ENCODE peak calls at places on chromosomes 12 and 14, in seven cellular contexts. V, G, F, X, U, B and K are unnamed samples.

GRCh38 chr14:61106627-61107147 is 125.6 kb downstream of the SLC38A6 start:
- DNase-seq in U (peak), G (no peak), V (no peak), F (no peak), X (no peak), B (no peak), K (no peak)

GRCh38 chr12:43288666-43289065 is 263.3 kb downstream of the ADAMTS20 start:
- DNase-seq in B (no peak), V (no peak), F (no peak), G (no peak), U (no peak), X (no peak), K (no peak)

GRCh38 chr12:41967668-41968649 is 176.7 kb downstream of the GXYLT1 start:
- DNase-seq in G (no peak), U (no peak), X (no peak), V (no peak), F (no peak), B (peak), K (peak)

GRCh38 chr12:80044694-80045046 is 54.7 kb upstream of the OTOGL start:
- DNase-seq in U (no peak), G (no peak), B (peak), V (no peak), X (no peak), F (no peak), K (peak)

GRCh38 chr14:24513009-24513408 is 4.9 kb upstream of the CMA1 start:
- DNase-seq in F (no peak), B (no peak), G (no peak), V (no peak), X (no peak), U (peak), K (no peak)

GRCh38 chr14:68468437-68469207 is 324.2 kb downstream of the ZFP36L1 start:
- DNase-seq in G (peak), V (peak), F (peak), B (peak), U (no peak), X (no peak), K (peak)

GRCh38 chr12:53391667-53392244 is 11.8 kb downstream of the SP1 start:
- DNase-seq in V (no peak), X (no peak), B (no peak), G (no peak), U (no peak), F (no peak), K (no peak)

GRCh38 chr12:98002887-98003493 is 512.4 kb upstream of the TMPO start:
- DNase-seq in G (no peak), U (peak), B (peak), F (no peak), V (peak), X (no peak), K (peak)

GRCh38 chr12:109309441-109310246 is 560 bp upstream of the FOXN4 start:
- DNase-seq in F (no peak), G (no peak), V (no peak), U (peak), X (no peak), B (no peak), K (no peak)

GRCh38 chr12:88401153-88401552 is 179.1 kb downstream of the KITLG start:
- DNase-seq in U (no peak), F (no peak), V (no peak), G (no peak), B (peak), X (no peak), K (peak)

GRCh38 chr12:5708371-5708770 is 236.7 kb downstream of the ANO2 start:
- DNase-seq in V (peak), X (no peak), B (no peak), G (no peak), U (no peak), F (no peak), K (no peak)

GRCh38 chr14:71594828-71595227 is 337.4 kb upstream of the RGS6 start:
- DNase-seq in G (no peak), U (no peak), V (no peak), X (no peak), B (peak), F (no peak), K (peak)

GRCh38 chr12:56836800-56837663 is 73.9 kb downstream of the HSD17B6 start:
- DNase-seq in U (peak), G (peak), V (no peak), B (peak), X (no peak), F (peak), K (peak)

GRCh38 chr12:117105902-117106301 is 6.7 kb upstream of the TESC start:
- DNase-seq in G (no peak), U (no peak), V (peak), F (no peak), B (no peak), X (no peak), K (no peak)

GRCh38 chr14:53055003-53055402 is 98.1 kb downstream of the DDHD1 start:
- DNase-seq in X (no peak), G (no peak), U (peak), B (peak), V (no peak), F (no peak), K (peak)

GRCh38 chr14:77542349-77543239 is 44.0 kb upstream of the ISM2 start:
- DNase-seq in G (no peak), V (no peak), F (no peak), B (peak), X (no peak), U (no peak), K (no peak)

GRCh38 chr12:20390846-20391245 is 22.5 kb downstream of the PDE3A start:
- DNase-seq in F (no peak), B (no peak), G (no peak), U (no peak), X (no peak), V (no peak), K (peak)

GRCh38 chr12:67705394-67706370 is 57.1 kb downstream of the DYRK2 start:
- DNase-seq in F (no peak), U (no peak), X (no peak), B (peak), G (no peak), V (no peak), K (peak)

GRCh38 chr12:77796775-77797174 is 33.9 kb upstream of the NAV3 start:
- DNase-seq in F (no peak), X (no peak), G (no peak), B (peak), V (no peak), U (no peak), K (peak)

GRCh38 chr12:46292754-46293402 is 24.0 kb upstream of the SLC38A1 start:
- DNase-seq in V (no peak), U (no peak), X (no peak), G (no peak), B (peak), F (no peak), K (peak)

GRCh38 chr14:47240755-47241437 is 434.5 kb downstream of the MDGA2 start:
- DNase-seq in X (no peak), V (no peak), G (no peak), B (no peak), F (no peak), U (peak), K (no peak)

GRCh38 chr12:106021516-106021915 is 117.2 kb downstream of the NUAK1 start:
- DNase-seq in X (no peak), G (no peak), U (no peak), F (no peak), V (no peak), B (no peak), K (peak)

GRCh38 chr12:90048918-90049317 is 340.3 kb upstream of the ATP2B1 start:
- DNase-seq in B (no peak), U (no peak), F (no peak), V (no peak), G (no peak), X (no peak), K (no peak)

DNA sequence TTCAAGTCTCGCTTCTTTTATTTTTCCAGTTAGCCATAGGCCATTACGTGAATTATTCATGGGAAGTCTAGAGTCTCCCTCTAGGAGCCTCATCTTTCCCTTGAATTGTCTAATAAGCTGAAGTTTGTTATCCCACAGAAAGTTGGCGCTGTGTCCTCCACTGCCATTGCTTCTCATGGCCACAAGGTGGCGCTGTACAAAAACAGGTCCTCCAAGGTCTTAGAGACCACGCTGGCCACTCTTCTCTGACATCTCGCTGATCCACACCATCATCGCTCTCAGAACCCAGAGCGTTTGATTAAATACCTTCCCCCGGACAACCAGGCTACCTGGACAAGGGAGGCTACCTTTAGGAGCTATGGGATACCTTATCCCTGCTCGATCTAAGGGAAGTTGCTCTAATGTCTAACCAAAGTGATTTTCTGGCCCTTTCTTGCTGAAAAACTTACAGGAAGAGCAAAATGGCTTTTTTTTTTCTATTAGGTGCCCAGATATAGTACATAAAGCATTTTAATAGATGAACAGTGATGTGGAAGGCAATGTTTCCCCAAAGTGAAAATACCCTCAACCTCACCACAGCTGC is 110.0 kb downstream of the CCDC60 start:
- DNase-seq in B (peak), G (no peak), X (no peak), V (peak), U (peak), F (no peak), K (peak)
- TF ChIP-seq CTCF in B (peak), G (peak), X (peak), V (peak), U (peak), F (peak), K (peak)

DNA sequence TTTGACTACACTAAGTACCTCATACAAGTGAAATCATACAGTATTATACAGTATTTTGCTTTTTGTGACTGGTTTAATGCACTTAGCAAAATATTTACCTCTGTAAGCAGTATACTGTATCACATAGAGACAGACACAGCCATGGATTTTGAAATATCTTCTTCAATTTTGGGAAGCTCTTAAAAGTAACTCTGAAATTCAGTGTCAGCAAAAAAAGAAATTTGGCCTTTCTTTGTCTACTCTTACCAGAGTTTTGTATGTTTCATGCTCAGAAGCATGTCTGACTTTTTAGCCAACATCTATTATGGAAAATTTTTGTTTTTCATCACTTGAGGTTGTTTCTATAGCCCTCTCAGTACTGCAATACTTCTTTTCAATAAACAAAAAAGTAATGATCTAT is 1102.2 kb downstream of the TRHDE start:
- DNase-seq in B (no peak), G (no peak), F (no peak), X (no peak), U (no peak), V (no peak), K (no peak)
- TF ChIP-seq CTCF in B (no peak), G (no peak), F (no peak), X (no peak), U (no peak), V (no peak), K (no peak)

GRCh38 chr12:100401660-100402059 is 44.8 kb downstream of the SLC17A8 start:
- DNase-seq in U (no peak), F (no peak), V (no peak), B (peak), G (no peak), X (no peak), K (peak)

GRCh38 chr12:100399095-100399494 is 42.2 kb downstream of the SLC17A8 start:
- DNase-seq in F (no peak), B (no peak), U (no peak), G (no peak), V (no peak), X (no peak), K (no peak)

GRCh38 chr12:100403446-100403845 is 46.6 kb downstream of the SLC17A8 start:
- DNase-seq in G (no peak), B (no peak), X (no peak), V (no peak), F (no peak), U (no peak), K (peak)

DNA sequence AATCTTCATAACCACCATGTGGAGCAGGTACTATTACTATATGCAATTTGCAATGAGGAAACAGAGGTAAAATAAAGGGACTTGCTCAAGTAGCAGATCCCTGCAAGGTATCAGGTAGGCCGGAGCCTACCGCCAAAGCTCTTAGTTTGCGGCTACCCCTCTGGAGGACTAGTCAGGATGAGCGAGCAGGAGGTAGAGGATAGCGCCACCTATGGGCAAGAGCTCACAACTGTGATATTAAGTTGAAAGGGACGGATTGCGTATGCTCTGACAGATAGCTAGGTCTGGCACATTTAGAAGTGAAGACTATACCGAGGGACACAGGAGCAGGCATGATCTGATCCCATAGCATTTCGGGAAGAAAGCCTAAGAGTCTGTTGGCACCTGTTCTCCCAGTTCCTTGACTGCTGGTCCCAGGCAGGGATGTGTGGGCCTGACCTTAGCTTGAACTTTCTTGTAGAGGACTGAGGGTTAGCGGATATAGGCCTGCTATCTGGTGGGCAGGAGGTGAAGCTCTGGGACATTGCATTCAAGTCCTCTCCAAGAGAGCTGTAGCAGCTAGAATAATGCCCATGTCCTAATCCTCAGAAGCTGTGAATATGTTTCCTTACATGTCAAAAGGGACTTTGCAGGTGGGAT is 48.0 kb downstream of the SLC17A8 start:
- DNase-seq in G (no peak), U (peak), B (peak), V (no peak), X (no peak), F (no peak), K (peak)
- TF ChIP-seq CTCF in G (peak), U (peak), B (peak), V (peak), X (peak), F (no peak), K (peak)

DNA sequence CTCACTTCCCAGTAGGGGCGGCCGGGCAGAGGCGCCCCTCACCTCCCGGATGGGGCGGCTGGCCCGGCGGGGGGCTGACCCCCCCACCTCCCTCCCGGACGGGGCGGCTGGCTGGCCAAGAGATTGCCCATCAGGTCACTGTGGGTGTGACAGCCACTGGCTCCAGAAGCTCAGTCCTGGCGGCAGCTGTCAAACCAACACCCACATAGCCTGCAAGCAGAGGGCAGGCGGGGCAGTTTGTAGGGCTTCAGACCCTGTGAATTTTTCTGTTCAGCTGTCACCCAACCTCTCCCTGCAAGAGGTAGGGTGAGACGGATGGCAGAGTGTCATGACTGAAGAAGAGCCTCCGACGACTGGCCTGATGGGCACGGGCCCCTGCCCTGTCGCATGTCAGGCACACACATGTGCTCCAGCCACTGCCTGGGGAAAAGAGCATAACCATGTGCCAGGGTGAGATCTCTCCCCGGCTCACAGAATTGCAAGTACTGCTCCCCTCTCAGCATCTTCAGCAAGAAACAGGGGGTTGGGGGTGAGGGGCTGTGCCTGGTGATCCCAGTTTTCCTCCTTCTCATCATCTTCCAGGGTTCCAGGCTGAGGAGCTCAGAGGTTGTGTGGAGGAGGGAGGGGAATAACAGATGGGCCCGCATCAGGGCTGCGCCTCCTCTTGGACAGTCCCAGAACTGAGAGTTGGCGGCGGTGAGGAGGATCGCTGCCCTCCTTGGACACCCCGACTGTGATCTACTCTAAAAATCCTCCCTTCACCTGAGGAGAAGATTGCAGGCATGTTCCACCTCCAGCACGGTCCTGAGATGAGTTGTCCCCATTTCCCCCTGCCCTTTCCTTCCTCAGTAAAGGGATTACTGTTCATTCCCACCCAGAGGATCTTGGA is 11.2 kb upstream of the PRPH start:
- DNase-seq in U (no peak), G (no peak), X (no peak), B (no peak), F (no peak), V (peak), K (no peak)
- TF ChIP-seq CTCF in U (no peak), G (no peak), X (no peak), B (peak), F (no peak), V (no peak), K (peak)

DNA sequence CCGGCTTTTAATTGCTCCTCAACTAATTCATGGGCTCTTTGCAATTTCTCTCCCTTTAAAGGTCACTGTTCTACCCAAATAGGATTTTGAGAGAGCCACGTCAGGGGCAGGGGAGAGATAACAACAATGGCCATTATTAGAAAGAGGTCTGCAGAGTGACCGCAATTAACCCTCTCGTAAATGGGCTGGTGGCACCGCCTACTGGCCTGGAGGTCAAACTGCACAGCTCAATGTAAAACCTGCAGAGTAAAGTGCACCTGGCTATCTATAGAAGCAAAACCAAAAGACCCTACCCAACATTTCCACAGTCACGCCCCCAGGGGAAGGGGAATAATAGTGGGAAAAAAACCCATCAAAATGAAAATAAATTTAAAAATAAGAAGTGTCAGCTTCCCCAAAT is 21.6 kb upstream of the CLEC4E start:
- DNase-seq in F (no peak), G (no peak), B (no peak), X (no peak), V (no peak), U (peak), K (no peak)
- TF ChIP-seq CTCF in F (no peak), G (no peak), B (no peak), X (no peak), V (no peak), U (no peak), K (no peak)